ENCODE peak calls at places on chromosome 22, in five cellular contexts. L, Y, C, X and D are unnamed samples.

GRCh38 chr22:24994070-24994763 is 41.7 kb downstream of the KIAA1671 start:
- DNase-seq in L (peak; percentile 46), Y (peak; percentile 68), C (no peak), X (peak; percentile 20), D (no peak)

GRCh38 chr22:45804319-45804985 is 132.8 kb downstream of the ATXN10 start:
- DNase-seq in L (peak; percentile 19), Y (peak; percentile 37), C (no peak), X (no peak), D (no peak)

GRCh38 chr22:50303848-50304527 is 3.5 kb downstream of the PLXNB2 start:
- DNase-seq in L (no peak), Y (no peak), C (peak; percentile 42), X (peak; percentile 19), D (no peak)

GRCh38 chr22:20741634-20742581 is 32.0 kb upstream of the SERPIND1 start:
- DNase-seq in L (peak; percentile 22), Y (peak; percentile 15), C (no peak), X (peak; percentile 27), D (no peak)

GRCh38 chr22:44628273-44628672 is 73.7 kb upstream of the PRR5 start:
- DNase-seq in L (no peak), Y (no peak), C (no peak), X (no peak), D (no peak)

GRCh38 chr22:49204599-49205214 is 623.0 kb downstream of the BRD1 start:
- DNase-seq in L (no peak), Y (no peak), C (no peak), X (no peak), D (no peak)

GRCh38 chr22:40193429-40194421 is 16.0 kb downstream of the TNRC6B start:
- DNase-seq in L (peak; percentile 49), Y (peak; percentile 39), C (no peak), X (peak; percentile 63), D (no peak)

GRCh38 chr22:49787861-49788260 is 39.8 kb downstream of the BRD1 start:
- DNase-seq in L (no peak), Y (no peak), C (no peak), X (no peak), D (no peak)

GRCh38 chr22:28112548-28113043 is 193.5 kb upstream of the PITPNB start:
- DNase-seq in L (peak; percentile 75), Y (peak; percentile 66), C (peak; percentile 51), X (peak; percentile 60), D (no peak)

GRCh38 chr22:24588370-24588755 is 4.5 kb downstream of the LRRC75B start:
- DNase-seq in L (no peak), Y (peak; percentile 15), C (no peak), X (no peak), D (no peak)

GRCh38 chr22:39348909-39349505 is 784 bp upstream of the SYNGR1 start:
- DNase-seq in L (no peak), Y (no peak), C (peak; percentile 30), X (no peak), D (no peak)

GRCh38 chr22:40764743-40765441 is 54.3 kb downstream of the SLC25A17 start:
- DNase-seq in L (peak; percentile 6), Y (no peak), C (no peak), X (peak; percentile 57), D (no peak)

GRCh38 chr22:35611891-35612576 is 5.1 kb downstream of the MB start:
- DNase-seq in L (no peak), Y (no peak), C (no peak), X (no peak), D (no peak)

GRCh38 chr22:48397531-48398180 is 1430.0 kb downstream of the BRD1 start:
- DNase-seq in L (no peak), Y (no peak), C (no peak), X (no peak), D (no peak)

GRCh38 chr22:21038405-21038804 is 6.0 kb upstream of the SLC7A4 start:
- DNase-seq in L (peak; percentile 62), Y (peak; percentile 41), C (no peak), X (peak; percentile 16), D (no peak)

GRCh38 chr22:44972363-44973083 is 37.3 kb downstream of the PHF21B start:
- DNase-seq in L (no peak), Y (peak; percentile 6), C (no peak), X (no peak), D (no peak)

GRCh38 chr22:19578180-19579004 is 54.2 kb upstream of the CLDN5 start:
- DNase-seq in L (no peak), Y (no peak), C (no peak), X (no peak), D (no peak)

GRCh38 chr22:45844949-45845613 is 131.9 kb downstream of the WNT7B start:
- DNase-seq in L (no peak), Y (peak; percentile 55), C (no peak), X (no peak), D (no peak)

GRCh38 chr22:49360746-49361145 is 466.9 kb downstream of the BRD1 start:
- DNase-seq in L (no peak), Y (no peak), C (no peak), X (no peak), D (no peak)

GRCh38 chr22:28013611-28014010 is 94.6 kb upstream of the PITPNB start:
- DNase-seq in L (no peak), Y (no peak), C (no peak), X (no peak), D (no peak)

GRCh38 chr22:19166421-19166820 is 12.1 kb downstream of the SLC25A1 start:
- DNase-seq in L (no peak), Y (no peak), C (no peak), X (no peak), D (no peak)

GRCh38 chr22:27602390-27602789 is 199.2 kb downstream of the MN1 start:
- DNase-seq in L (no peak), Y (no peak), C (no peak), X (no peak), D (no peak)

GRCh38 chr22:46078241-46079092 is 71.9 kb upstream of the PPARA start:
- DNase-seq in L (peak; percentile 89), Y (peak; percentile 84), C (peak; percentile 80), X (peak; percentile 77), D (no peak)

GRCh38 chr22:40196628-40197027 is 18.9 kb downstream of the TNRC6B start:
- DNase-seq in L (peak; percentile 89), Y (peak; percentile 97), C (no peak), X (peak; percentile 98), D (no peak)

GRCh38 chr22:47497666-47498065 is 735.2 kb downstream of the TBC1D22A start:
- DNase-seq in L (no peak), Y (no peak), C (peak; percentile 7), X (no peak), D (no peak)

GRCh38 chr22:47154621-47155081 is 392.2 kb downstream of the TBC1D22A start:
- DNase-seq in L (peak; percentile 73), Y (peak; percentile 83), C (peak; percentile 59), X (peak; percentile 65), D (no peak)

DNA sequence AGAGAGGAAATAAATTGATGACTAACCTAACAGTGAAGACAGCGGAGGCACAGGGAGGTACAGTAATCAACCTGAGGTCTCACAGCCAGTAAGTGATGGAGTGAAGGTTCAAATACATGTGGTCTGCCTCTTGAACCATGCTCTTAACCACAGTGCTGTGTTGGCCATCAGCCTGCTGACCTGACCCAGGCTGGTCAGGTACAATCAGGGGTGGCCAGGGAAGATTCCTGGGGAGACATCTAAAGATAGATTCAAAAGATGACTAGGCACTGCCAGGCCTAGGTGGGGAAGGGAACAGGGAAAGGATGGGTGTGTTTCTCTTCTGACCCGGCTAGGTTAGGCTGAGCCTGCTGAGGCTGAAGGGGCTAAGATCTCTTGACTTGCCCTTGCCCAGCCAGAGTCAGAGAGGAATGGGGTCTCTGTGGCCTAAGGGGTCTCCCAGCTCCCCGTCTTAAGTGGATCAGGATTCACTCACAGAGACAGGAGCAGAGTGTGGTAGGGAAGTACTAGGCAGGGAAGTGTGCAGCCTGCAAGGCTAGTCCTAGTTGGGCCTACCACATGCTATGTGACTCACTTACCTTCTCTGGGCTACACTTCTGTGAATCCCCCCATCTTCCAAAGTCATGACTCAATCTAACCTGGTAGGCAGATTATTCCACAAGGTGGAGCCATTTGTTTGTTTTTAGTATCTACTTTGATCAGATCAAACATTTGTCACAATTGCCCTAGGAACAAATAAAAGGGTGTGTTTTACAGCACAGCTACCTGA is 10.4 kb upstream of the SREBF2 start:
- DNase-seq in L (peak; percentile 46), Y (peak; percentile 81), C (no peak), X (peak; percentile 85), D (no peak)
- TF ChIP-seq CTCF in L (peak; percentile 51), Y (peak; percentile 41), C (peak; percentile 62), X (peak; percentile 51), D (no peak)

GRCh38 chr22:22348127-22348814 is 103.7 kb downstream of the VPREB1 start:
- DNase-seq in L (no peak), Y (no peak), C (no peak), X (no peak), D (no peak)
- TF ChIP-seq CTCF in L (peak; percentile 10), Y (no peak), C (no peak), X (no peak), D (no peak)

GRCh38 chr22:36999463-36999862 is 19.8 kb downstream of the TST start:
- DNase-seq in L (no peak), Y (no peak), C (no peak), X (no peak), D (no peak)

GRCh38 chr22:37002633-37003032 is 16.6 kb downstream of the TST start:
- DNase-seq in L (no peak), Y (no peak), C (no peak), X (no peak), D (peak; percentile 20)

GRCh38 chr22:37001826-37002225 is 17.4 kb downstream of the TST start:
- DNase-seq in L (no peak), Y (no peak), C (no peak), X (no peak), D (peak; percentile 14)

GRCh38 chr22:37000676-37001534 is 18.3 kb downstream of the TST start:
- DNase-seq in L (no peak), Y (no peak), C (no peak), X (no peak), D (no peak)

DNA sequence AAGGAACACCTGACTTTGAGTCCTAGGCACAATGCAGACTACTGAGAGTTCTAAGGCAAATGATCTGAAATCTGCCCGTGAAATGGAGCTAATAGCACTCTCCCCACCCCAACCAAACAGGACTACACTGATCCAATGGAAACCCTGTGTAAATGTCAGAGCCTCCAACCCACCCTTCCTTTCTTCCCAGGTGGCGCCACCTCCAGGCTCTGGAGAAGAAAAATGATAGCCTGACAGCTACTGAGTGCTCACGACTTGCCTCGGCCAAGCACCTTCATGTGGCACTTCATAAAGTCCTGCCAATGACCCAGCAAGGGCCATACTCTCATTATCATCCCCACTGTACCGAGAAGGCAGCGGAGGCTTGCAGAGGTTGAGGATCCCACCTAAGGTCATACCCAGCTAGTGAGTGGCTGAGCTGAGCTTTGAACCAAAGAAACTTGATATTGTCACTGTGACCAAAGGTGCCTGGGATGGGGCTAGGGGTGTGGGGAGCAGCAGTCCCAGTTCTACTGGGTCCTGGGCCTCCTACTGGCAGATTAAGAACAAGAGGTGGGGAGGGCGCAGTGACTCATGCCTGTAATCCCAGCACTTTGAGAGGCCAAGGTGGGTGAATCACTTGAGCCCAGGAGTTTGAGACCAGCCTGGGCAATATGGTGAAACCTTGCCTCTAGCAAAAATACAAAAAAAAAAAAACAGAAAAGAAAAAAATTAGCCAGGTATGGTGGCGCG is 20.5 kb downstream of the TST start:
- DNase-seq in L (no peak), Y (no peak), C (no peak), X (peak; percentile 51), D (peak; percentile 15)
- TF ChIP-seq CTCF in L (no peak), Y (peak; percentile 6), C (no peak), X (peak; percentile 12), D (no peak)

GRCh38 chr22:33013051-33013450 is 45.1 kb downstream of the SYN3 start:
- DNase-seq in L (no peak), Y (no peak), C (no peak), X (no peak), D (no peak)
- TF ChIP-seq CTCF in L (no peak), Y (no peak), C (no peak), X (no peak), D (no peak)